ENCODE peak calls at places on chromosome 5, in ten cellular contexts. One of them, this sample, is unnamed.

GRCh38 chr5:152072076-152072475 is 147.4 kb upstream of the GLRA1 start:
- DNase-seq in GM04503: no peak
- DNase-seq in T-helper 9 cell: no peak
- DNase-seq in astrocyte: peak
- DNase-seq in gastrocnemius medialis: no peak
- DNase-seq in IMR-90: no peak
- DNase-seq in brain microvascular endothelial cell: peak
- DNase-seq in T-helper 22 cell: no peak
- DNase-seq in Peyer's patch: no peak
- DNase-seq in LHCN-M2: peak
- DNase-seq in this sample: peak

GRCh38 chr5:122062205-122062604 is 15.9 kb downstream of the LOX start:
- DNase-seq in T-helper 9 cell: no peak
- DNase-seq in GM04503: no peak
- DNase-seq in IMR-90: no peak
- DNase-seq in gastrocnemius medialis: no peak
- DNase-seq in brain microvascular endothelial cell: no peak
- DNase-seq in astrocyte: peak
- DNase-seq in T-helper 22 cell: no peak
- DNase-seq in LHCN-M2: no peak
- DNase-seq in Peyer's patch: no peak
- DNase-seq in this sample: no peak

GRCh38 chr5:14809369-14810144 is 62.0 kb downstream of the ANKH start:
- DNase-seq in T-helper 22 cell: peak
- DNase-seq in IMR-90: peak
- DNase-seq in Peyer's patch: peak
- DNase-seq in GM04503: peak
- DNase-seq in brain microvascular endothelial cell: peak
- DNase-seq in gastrocnemius medialis: peak
- DNase-seq in LHCN-M2: peak
- DNase-seq in astrocyte: peak
- DNase-seq in T-helper 9 cell: peak
- DNase-seq in this sample: no peak

GRCh38 chr5:178642351-178642909 is 15.6 kb upstream of the CLK4 start:
- DNase-seq in T-helper 22 cell: no peak
- DNase-seq in gastrocnemius medialis: no peak
- DNase-seq in IMR-90: peak
- DNase-seq in brain microvascular endothelial cell: peak
- DNase-seq in GM04503: peak
- DNase-seq in T-helper 9 cell: no peak
- DNase-seq in Peyer's patch: no peak
- DNase-seq in astrocyte: peak
- DNase-seq in LHCN-M2: no peak
- DNase-seq in this sample: no peak

GRCh38 chr5:134142088-134142487 is 27.6 kb downstream of the TCF7 start:
- DNase-seq in LHCN-M2: no peak
- DNase-seq in T-helper 22 cell: no peak
- DNase-seq in gastrocnemius medialis: no peak
- DNase-seq in GM04503: no peak
- DNase-seq in Peyer's patch: no peak
- DNase-seq in IMR-90: no peak
- DNase-seq in brain microvascular endothelial cell: no peak
- DNase-seq in astrocyte: no peak
- DNase-seq in T-helper 9 cell: no peak
- DNase-seq in this sample: no peak

GRCh38 chr5:149153751-149154610 is 12.7 kb downstream of the ABLIM3 start:
- DNase-seq in astrocyte: peak
- DNase-seq in brain microvascular endothelial cell: no peak
- DNase-seq in LHCN-M2: peak
- DNase-seq in Peyer's patch: no peak
- DNase-seq in IMR-90: peak
- DNase-seq in T-helper 9 cell: no peak
- DNase-seq in gastrocnemius medialis: peak
- DNase-seq in T-helper 22 cell: no peak
- DNase-seq in GM04503: no peak
- DNase-seq in this sample: peak

GRCh38 chr5:528625-529511 is 4.6 kb upstream of the SLC9A3 start:
- DNase-seq in T-helper 22 cell: no peak
- DNase-seq in astrocyte: no peak
- DNase-seq in LHCN-M2: no peak
- DNase-seq in GM04503: no peak
- DNase-seq in IMR-90: no peak
- DNase-seq in T-helper 9 cell: no peak
- DNase-seq in Peyer's patch: no peak
- DNase-seq in brain microvascular endothelial cell: no peak
- DNase-seq in gastrocnemius medialis: no peak
- DNase-seq in this sample: no peak

GRCh38 chr5:111699976-111700375 is 57.0 kb downstream of the NREP start:
- DNase-seq in T-helper 9 cell: no peak
- DNase-seq in gastrocnemius medialis: no peak
- DNase-seq in Peyer's patch: no peak
- DNase-seq in LHCN-M2: no peak
- DNase-seq in astrocyte: peak
- DNase-seq in brain microvascular endothelial cell: no peak
- DNase-seq in T-helper 22 cell: no peak
- DNase-seq in GM04503: no peak
- DNase-seq in IMR-90: no peak
- DNase-seq in this sample: peak

GRCh38 chr5:52743970-52744369 is 43.7 kb upstream of the ITGA1 start:
- DNase-seq in GM04503: no peak
- DNase-seq in IMR-90: peak
- DNase-seq in Peyer's patch: peak
- DNase-seq in astrocyte: peak
- DNase-seq in brain microvascular endothelial cell: peak
- DNase-seq in T-helper 22 cell: peak
- DNase-seq in gastrocnemius medialis: no peak
- DNase-seq in T-helper 9 cell: no peak
- DNase-seq in LHCN-M2: peak
- DNase-seq in this sample: no peak